ENCODE peak calls at places on chromosome X, in eight cellular contexts. A is heart left ventricle; K is activated T-helper 17 cell treated with anti-CD3 and anti-CD28 coated beads, Interleukin-2, amount 50 U/mL, for 72 hours; F is Right ventricle myocardium superior; E is sciatic nerve; X is SK-N-SH treated with all-trans-retinoic acid at 6 μM for 48 hours; Y is HepG2; T is CD8-positive, alpha-beta T cell. V is an unnamed sample.

GRCh38 chrX:134749651-134750450 is 91.6 kb upstream of the PLAC1 start:
- ATAC-seq in F (no peak), T (no peak), X (no peak), A (no peak), K (no peak), E (no peak), Y (no peak), V (no peak)

GRCh38 chrX:133531012-133531411 is 115.7 kb upstream of the GPC4 start:
- ATAC-seq in F (peak; percentile 49), T (no peak), A (no peak), X (no peak), Y (peak; percentile 24), K (no peak), E (no peak), V (no peak)

GRCh38 chrX:138014577-138014976 is 448.6 kb downstream of the ZIC3 start:
- ATAC-seq in F (no peak), X (no peak), Y (no peak), A (no peak), K (no peak), E (peak; percentile 75), T (no peak), V (no peak)

GRCh38 chrX:103356023-103356798 is at the start of gene TCEAL9:
- ATAC-seq in F (peak; percentile 97), T (no peak), E (peak; percentile 98), A (peak; percentile 95), K (no peak), Y (peak; percentile 81), X (peak; percentile 91), V (no peak)

GRCh38 chrX:128781506-128781905 is 729.3 kb upstream of the ACTRT1 start:
- ATAC-seq in X (peak; percentile 33), F (no peak), K (no peak), A (no peak), T (no peak), E (no peak), Y (peak; percentile 98), V (no peak)

GRCh38 chrX:87895421-87895820 is 377.8 kb downstream of the KLHL4 start:
- ATAC-seq in T (no peak), X (no peak), Y (no peak), F (no peak), A (no peak), E (no peak), K (no peak), V (no peak)

GRCh38 chrX:3663576-3664290 is 49.7 kb downstream of the PRKX start:
- ATAC-seq in A (no peak), T (no peak), K (no peak), Y (no peak), X (no peak), E (peak; percentile 77), F (peak; percentile 45), V (no peak)

GRCh38 chrX:73758253-73758652 is 195.3 kb downstream of the CHIC1 start:
- ATAC-seq in F (no peak), T (no peak), A (no peak), X (no peak), Y (no peak), K (peak; percentile 70), E (no peak), V (no peak)

GRCh38 chrX:120140293-120140981 is 18.0 kb upstream of the RHOXF2 start:
- ATAC-seq in A (no peak), E (no peak), Y (no peak), X (no peak), T (no peak), K (no peak), F (no peak), V (no peak)

GRCh38 chrX:100687128-100687527 is 43.1 kb downstream of the SRPX2 start:
- ATAC-seq in F (no peak), T (no peak), A (no peak), X (no peak), K (no peak), Y (no peak), E (no peak), V (no peak)

GRCh38 chrX:40132751-40133150 is 35.0 kb upstream of the BCOR start:
- ATAC-seq in F (peak; percentile 93), Y (no peak), X (peak; percentile 82), A (peak; percentile 84), T (no peak), E (peak; percentile 90), K (no peak), V (no peak)

GRCh38 chrX:53193093-53193492 is 31.9 kb downstream of the KDM5C start:
- ATAC-seq in T (no peak), A (no peak), X (no peak), K (no peak), E (no peak), Y (no peak), F (no peak), V (no peak)

GRCh38 chrX:77087529-77088169 is 359.5 kb upstream of the FGF16 start:
- ATAC-seq in K (no peak), F (peak; percentile 63), A (no peak), T (no peak), E (peak; percentile 92), X (no peak), Y (peak; percentile 96), V (no peak)

GRCh38 chrX:106585478-106585877 is 26.3 kb upstream of the RADX start:
- ATAC-seq in T (no peak), A (no peak), F (no peak), K (no peak), Y (no peak), E (no peak), X (no peak), V (no peak)

GRCh38 chrX:121455890-121456289 is 408.5 kb downstream of the GLUD2 start:
- ATAC-seq in X (no peak), A (no peak), K (no peak), E (no peak), T (no peak), Y (no peak), F (no peak), V (no peak)

GRCh38 chrX:22376369-22376768 is 103.7 kb downstream of the CBLL2 start:
- ATAC-seq in K (no peak), T (no peak), A (no peak), Y (no peak), F (no peak), E (no peak), X (no peak), V (no peak)

GRCh38 chrX:56785442-56785841 is 56.4 kb downstream of the NBDY start:
- ATAC-seq in F (no peak), X (no peak), Y (peak; percentile 22), T (no peak), E (no peak), K (no peak), A (no peak), V (no peak)

GRCh38 chrX:40808203-40808602 is 72.9 kb upstream of the MED14 start:
- ATAC-seq in Y (no peak), K (no peak), X (no peak), A (no peak), E (no peak), T (no peak), F (no peak), V (no peak)

GRCh38 chrX:145549476-145549875 is 268.2 kb upstream of the SLITRK2 start:
- ATAC-seq in A (no peak), F (no peak), K (no peak), Y (no peak), E (no peak), T (no peak), X (no peak), V (no peak)

GRCh38 chrX:154019061-154019621 is 561 bp downstream of the IRAK1 start:
- ATAC-seq in T (peak; percentile 15), Y (peak; percentile 6), A (no peak), X (no peak), K (peak; percentile 16), F (no peak), E (no peak), V (peak; percentile 14)

GRCh38 chrX:26851981-26852380 is 611.2 kb downstream of the PPP4R3C start:
- ATAC-seq in T (no peak), E (no peak), X (no peak), K (no peak), Y (no peak), A (no peak), F (no peak), V (no peak)

GRCh38 chrX:65644621-65645287 is 22.7 kb upstream of the MSN start:
- ATAC-seq in X (peak; percentile 96), E (peak; percentile 98), F (peak; percentile 99), K (peak; percentile 74), A (peak; percentile 99), Y (no peak), T (peak; percentile 40), V (no peak)

GRCh38 chrX:49878128-49878833 is 1.0 kb upstream of the USP27X start:
- ATAC-seq in A (no peak), K (no peak), E (peak; percentile 55), X (peak; percentile 10), T (no peak), F (peak; percentile 4), Y (peak; percentile 13), V (no peak)

GRCh38 chrX:154114652-154115051 is 17.1 kb upstream of the MECP2 start:
- ATAC-seq in K (no peak), T (no peak), X (no peak), Y (no peak), E (no peak), A (no peak), F (no peak), V (no peak)

GRCh38 chrX:65920620-65921019 is 119.3 kb downstream of the VSIG4 start:
- ATAC-seq in X (no peak), E (no peak), K (no peak), T (no peak), A (no peak), F (no peak), Y (no peak), V (no peak)

GRCh38 chrX:2711441-2711840 is 20.3 kb downstream of the CD99 start:
- ATAC-seq in A (no peak), Y (no peak), T (no peak), E (no peak), K (no peak), F (no peak), X (no peak), V (no peak)

GRCh38 chrX:10217218-10217617 is 60.4 kb downstream of the CLCN4 start:
- ATAC-seq in X (no peak), K (no peak), Y (no peak), A (peak; percentile 67), F (peak; percentile 71), E (no peak), T (no peak), V (no peak)

GRCh38 chrX:129557844-129558243 is 17.8 kb downstream of the OCRL start:
- ATAC-seq in X (no peak), K (no peak), E (no peak), F (no peak), Y (no peak), A (peak; percentile 37), T (no peak), V (no peak)

GRCh38 chrX:134023851-134024281 is 38.5 kb upstream of the GPC3 start:
- ATAC-seq in Y (peak; percentile 58), K (no peak), A (no peak), E (peak; percentile 41), X (no peak), T (no peak), F (no peak), V (no peak)

GRCh38 chrX:117713411-117713810 is 403.2 kb downstream of the KLHL13 start:
- ATAC-seq in Y (peak; percentile 93), A (no peak), X (no peak), K (no peak), F (no peak), E (no peak), T (no peak), V (no peak)

GRCh38 chrX:48025561-48025960 is 18.8 kb downstream of the SPACA5 start:
- ATAC-seq in K (peak; percentile 27), A (peak; percentile 33), T (no peak), Y (peak; percentile 72), E (peak; percentile 68), F (peak; percentile 76), X (peak; percentile 69), V (no peak)

GRCh38 chrX:38854305-38854704 is 53.0 kb downstream of the MID1IP1 start:
- ATAC-seq in T (no peak), A (no peak), E (no peak), Y (no peak), X (no peak), K (no peak), F (no peak), V (no peak)

GRCh38 chrX:30812326-30812725 is 76.7 kb downstream of the TAB3 start:
- ATAC-seq in F (no peak), K (no peak), T (no peak), X (no peak), A (no peak), E (no peak), Y (peak; percentile 89), V (no peak)

GRCh38 chrX:111244238-111244750 is 26.0 kb downstream of the CAPN6 start:
- ATAC-seq in E (no peak), A (no peak), Y (no peak), X (no peak), K (no peak), F (no peak), T (no peak), V (no peak)

V was measured in activated CD4-positive, CD25-positive, alpha-beta regulatory T cell treated with anti-CD3 and anti-CD28 coated beads, Interleukin-2, amount 50 U/mL, for 24 hours.